ENCODE peak calls at places on chromosomes 3 and 15, in four cellular contexts. D is esophagus muscularis mucosa, B is cardiac fibroblast, R is HEK293T. Q is an unnamed sample.

GRCh38 chr3:196288141-196288460 is 575 bp upstream of the PCYT1A start:
- DNase-seq in D (no peak), B (peak; percentile 70), R (no peak), Q (no peak)

GRCh38 chr3:178672263-178672662 is 136.0 kb downstream of the KCNMB2 start:
- DNase-seq in D (no peak), B (peak; percentile 12), R (no peak), Q (no peak)

GRCh38 chr3:67614195-67614594 is 40.2 kb downstream of the SUCLG2 start:
- DNase-seq in D (no peak), B (no peak), R (no peak), Q (no peak)

GRCh38 chr15:93072440-93073394 is 16.3 kb downstream of the RGMA start:
- DNase-seq in D (no peak), B (peak; percentile 42), R (peak; percentile 87), Q (peak; percentile 93)

GRCh38 chr3:126081618-126082333 is 2.1 kb downstream of the SLC41A3 start:
- DNase-seq in D (peak; percentile 91), B (peak; percentile 59), R (peak; percentile 14), Q (peak; percentile 62)

GRCh38 chr3:68458646-68459045 is 473.7 kb downstream of the TAFA4 start:
- DNase-seq in D (no peak), B (no peak), R (no peak), Q (no peak)

GRCh38 chr3:88785841-88786240 is 321.6 kb upstream of the EPHA3 start:
- DNase-seq in D (no peak), B (no peak), R (no peak), Q (no peak)

GRCh38 chr3:23489338-23490158 is 286.4 kb downstream of the UBE2E2 start:
- DNase-seq in D (no peak), B (peak; percentile 18), R (no peak), Q (no peak)

GRCh38 chr3:13823692-13824091 is 56.2 kb downstream of the WNT7A start:
- DNase-seq in D (no peak), B (no peak), R (no peak), Q (no peak)

GRCh38 chr3:59446775-59447465 is 397.1 kb upstream of the CFAP20DC start:
- DNase-seq in D (no peak), B (no peak), R (no peak), Q (no peak)

GRCh38 chr3:187368251-187368733 is at the start of gene RTP4:
- DNase-seq in D (no peak), B (peak; percentile 65), R (no peak), Q (no peak)

GRCh38 chr15:67717776-67718175 is 107.5 kb upstream of the SKOR1 start:
- DNase-seq in D (no peak), B (no peak), R (no peak), Q (no peak)

GRCh38 chr15:41258706-41259471 is 27.8 kb downstream of the CHP1 start:
- DNase-seq in D (no peak), B (peak; percentile 51), R (no peak), Q (no peak)

GRCh38 chr3:45210308-45211038 is 15.6 kb downstream of the TMEM158 start:
- DNase-seq in D (no peak), B (peak; percentile 86), R (peak; percentile 77), Q (peak; percentile 52)

GRCh38 chr15:48602358-48603122 is 43.0 kb downstream of the FBN1 start:
- DNase-seq in D (no peak), B (peak; percentile 82), R (no peak), Q (no peak)

GRCh38 chr3:183122257-183122932 is 23.1 kb upstream of the MCCC1 start:
- DNase-seq in D (no peak), B (peak; percentile 87), R (peak; percentile 26), Q (no peak)

GRCh38 chr15:65580287-65580686 is 30.6 kb downstream of the INTS14 start:
- DNase-seq in D (no peak), B (peak; percentile 73), R (no peak), Q (no peak)

GRCh38 chr15:82648257-82649103 is 1.3 kb upstream of the CPEB1 start:
- DNase-seq in D (no peak), B (peak; percentile 3), R (no peak), Q (no peak)

GRCh38 chr3:48092270-48092669 is 76.1 kb upstream of the MAP4 start:
- DNase-seq in D (no peak), B (no peak), R (no peak), Q (no peak)

GRCh38 chr3:159913712-159914414 is 74.8 kb upstream of the IL12A start:
- DNase-seq in D (peak; percentile 50), B (no peak), R (no peak), Q (no peak)

GRCh38 chr3:37862712-37863551 is 1.3 kb downstream of the CTDSPL start:
- DNase-seq in D (no peak), B (peak; percentile 63), R (no peak), Q (peak; percentile 19)

GRCh38 chr3:95154775-95155174 is 1091.9 kb downstream of the NSUN3 start:
- DNase-seq in D (no peak), B (peak; percentile 9), R (no peak), Q (peak; percentile 6)

GRCh38 chr3:156551746-156552145 is 3.2 kb downstream of the SSR3 start:
- DNase-seq in D (no peak), B (peak; percentile 96), R (no peak), Q (no peak)

Q was measured in SJCRH30.